ENCODE peak calls at places on chromosomes 7 and 10, in five cellular contexts. B, U, O, C and N are unnamed samples.

GRCh38 chr10:80536361-80536835 is 1.3 kb upstream of the SH2D4B start:
- DNase-seq in C (no peak), U (peak), B (no peak), O (no peak), N (no peak)

GRCh38 chr7:137313196-137313595 is 30.3 kb downstream of the PTN start:
- DNase-seq in U (no peak), O (no peak), C (peak), B (no peak), N (no peak)

GRCh38 chr10:72248477-72249151 is 25.1 kb upstream of the DDIT4 start:
- DNase-seq in C (peak), O (peak), U (peak), B (peak), N (no peak)

GRCh38 chr7:45919947-45920542 is 1.0 kb downstream of the IGFBP3 start:
- DNase-seq in O (no peak), C (no peak), U (no peak), B (no peak), N (no peak)

GRCh38 chr7:90593205-90593604 is 2.9 kb upstream of the CDK14 start:
- DNase-seq in O (no peak), C (peak), U (no peak), B (no peak), N (no peak)

GRCh38 chr7:113285411-113285810 is 167.1 kb upstream of the SMIM30 start:
- DNase-seq in B (no peak), U (no peak), O (no peak), C (peak), N (no peak)

GRCh38 chr7:101402081-101402779 is 39.6 kb downstream of the COL26A1 start:
- DNase-seq in U (no peak), B (no peak), O (no peak), C (no peak), N (no peak)

GRCh38 chr10:80356563-80356999 is at the start of the genes DYDC1 and DYDC2:
- DNase-seq in C (no peak), B (peak), U (no peak), O (peak), N (peak)

GRCh38 chr7:86748843-86749720 is 105.4 kb downstream of the GRM3 start:
- DNase-seq in C (peak), O (no peak), B (no peak), U (no peak), N (no peak)

GRCh38 chr7:1275685-1276424 is 43.2 kb downstream of the UNCX start:
- DNase-seq in U (no peak), C (no peak), B (no peak), O (no peak), N (no peak)

GRCh38 chr7:140810385-140810784 is 113.9 kb downstream of the NDUFB2 start:
- DNase-seq in U (no peak), C (no peak), B (no peak), O (no peak), N (no peak)

GRCh38 chr10:88642254-88642653 is 22.0 kb upstream of the LIPF start:
- DNase-seq in O (no peak), C (no peak), U (no peak), B (no peak), N (no peak)

GRCh38 chr7:26508917-26509316 is 217.3 kb downstream of the SNX10 start:
- DNase-seq in C (no peak), O (no peak), U (no peak), B (no peak), N (no peak)

GRCh38 chr7:103127006-103127405 is 21.9 kb downstream of the NAPEPLD start:
- DNase-seq in C (no peak), B (no peak), O (no peak), U (no peak), N (no peak)

GRCh38 chr10:45575966-45576597 is 96.5 kb downstream of the ZFAND4 start:
- DNase-seq in B (no peak), U (no peak), C (no peak), O (no peak), N (no peak)

GRCh38 chr10:97333601-97334369 is 744 bp downstream of the FRAT2 start:
- DNase-seq in O (peak), C (peak), B (peak), U (peak), N (peak)

GRCh38 chr10:77284797-77285196 is 352.8 kb downstream of the KCNMA1 start:
- DNase-seq in B (no peak), C (no peak), U (no peak), O (no peak), N (no peak)

GRCh38 chr10:131437556-131438465 is 126.3 kb upstream of the TCERG1L start:
- DNase-seq in U (no peak), C (no peak), O (no peak), B (no peak), N (no peak)

GRCh38 chr7:100683659-100684533 is 10.2 kb downstream of the GIGYF1 start:
- DNase-seq in U (no peak), O (no peak), C (no peak), B (no peak), N (no peak)

GRCh38 chr10:103676851-103677417 is 178.4 kb downstream of the SH3PXD2A start:
- DNase-seq in C (peak), O (no peak), B (no peak), U (peak), N (no peak)

GRCh38 chr10:1149793-1150637 is 93.8 kb downstream of the WDR37 start:
- DNase-seq in C (no peak), B (no peak), O (peak), U (peak), N (no peak)

GRCh38 chr10:89923661-89924060 is 222.3 kb downstream of the KIF20B start:
- DNase-seq in U (no peak), B (no peak), O (no peak), C (no peak), N (no peak)

GRCh38 chr7:36276428-36277246 is 113.0 kb upstream of the ANLN start:
- DNase-seq in U (no peak), O (no peak), B (no peak), C (peak), N (no peak)

GRCh38 chr7:129752760-129753159 is 141.2 kb downstream of the NRF1 start:
- DNase-seq in O (no peak), U (no peak), C (peak), B (no peak), N (no peak)

GRCh38 chr7:73647725-73648592 is 19.7 kb upstream of the VPS37D start:
- DNase-seq in B (no peak), C (no peak), U (no peak), O (peak), N (no peak)

GRCh38 chr7:99143853-99144672 is at the start of gene SMURF1:
- DNase-seq in U (peak), C (peak), O (peak), B (peak), N (peak)